ENCODE peak calls at places on chromosomes 16 and 17, in six cellular contexts. P is activated naive CD8-positive, alpha-beta T cell treated with anti-CD3 and anti-CD28 coated beads, Interleukin-2, amount 10 ng/mL, durations not matched to agents 7 days and 5 days; D is HCEC 1CT; H is Caki2; N is stimulated activated CD8-positive, alpha-beta memory T cell treated with anti-CD3 and anti-CD28 coated beads, Interleukin-7, amount 100 ng/mL, for 24 hours; C is uterus. T is an unnamed sample.

GRCh38 chr17:60047590-60047989 is 31.1 kb downstream of the HEATR6 start:
- DNase-seq in P (no peak), D (no peak), H (no peak), N (no peak), C (no peak), T (no peak)

GRCh38 chr17:53090770-53091169 is 732.0 kb upstream of the KIF2B start:
- DNase-seq in P (no peak), D (no peak), H (no peak), N (no peak), C (no peak), T (no peak)

GRCh38 chr16:49168146-49168545 is 113.5 kb downstream of the CBLN1 start:
- DNase-seq in P (no peak), D (no peak), H (no peak), N (no peak), C (no peak), T (no peak)

GRCh38 chr17:4884489-4884888 is 14.8 kb upstream of the C17orf107 start:
- DNase-seq in P (no peak), D (no peak), H (no peak), N (no peak), C (no peak), T (no peak)

GRCh38 chr16:1089822-1090619 is 6.0 kb downstream of the C1QTNF8 start:
- DNase-seq in P (no peak), D (no peak), H (peak; percentile 86), N (no peak), C (peak; percentile 42), T (peak; percentile 18)

GRCh38 chr16:31301708-31302400 is 42.1 kb downstream of the ITGAM start:
- DNase-seq in P (no peak), D (peak; percentile 10), H (no peak), N (no peak), C (no peak), T (no peak)

GRCh38 chr17:22463110-22463850 is 771.0 kb downstream of the KCNJ18 start:
- DNase-seq in P (no peak), D (no peak), H (no peak), N (no peak), C (no peak), T (no peak)

GRCh38 chr16:66289986-66290385 is 76.5 kb upstream of the CDH5 start:
- DNase-seq in P (no peak), D (no peak), H (no peak), N (no peak), C (no peak), T (no peak)

GRCh38 chr17:58337600-58338453 is 9.2 kb upstream of the TSPOAP1 start:
- DNase-seq in P (peak; percentile 92), D (peak; percentile 92), H (no peak), N (peak; percentile 80), C (peak; percentile 59), T (peak; percentile 63)

GRCh38 chr17:77696151-77696719 is 262.3 kb upstream of the TNRC6C start:
- DNase-seq in P (no peak), D (no peak), H (no peak), N (no peak), C (no peak), T (no peak)

GRCh38 chr17:40432864-40433528 is 10.3 kb upstream of the IGFBP4 start:
- DNase-seq in P (no peak), D (no peak), H (no peak), N (no peak), C (peak; percentile 71), T (no peak)

GRCh38 chr17:55282379-55282702 is 17.6 kb downstream of the HLF start:
- DNase-seq in P (no peak), D (no peak), H (no peak), N (no peak), C (no peak), T (no peak)

GRCh38 chr16:87734644-87735043 is 31.1 kb downstream of the KLHDC4 start:
- DNase-seq in P (no peak), D (no peak), H (no peak), N (no peak), C (no peak), T (no peak)

GRCh38 chr17:80997471-80998387 is 6.1 kb downstream of the CHMP6 start:
- DNase-seq in P (no peak), D (no peak), H (no peak), N (no peak), C (no peak), T (no peak)

GRCh38 chr16:83901101-83901500 is 2.2 kb downstream of the MLYCD start:
- DNase-seq in P (no peak), D (no peak), H (no peak), N (no peak), C (no peak), T (peak; percentile 91)

T was measured in kidney tubule cell.